ENCODE peak calls at places on chromosome 18, in five cellular contexts. A is ovary, T is K562, J is right cardiac atrium, D is left ventricle myocardium inferior. R is an unnamed sample.

GRCh38 chr18:76983613-76984051 is 149.0 kb downstream of the MBP start:
- DNase-seq in A (peak; percentile 27), T (no peak), J (no peak), D (no peak), R (no peak)

GRCh38 chr18:61531182-61531581 is 198.0 kb downstream of the CDH20 start:
- DNase-seq in A (no peak), T (no peak), J (peak; percentile 68), D (peak; percentile 40), R (no peak)

GRCh38 chr18:10771053-10771709 is 245.4 kb downstream of the NAPG start:
- DNase-seq in A (no peak), T (no peak), J (no peak), D (no peak), R (no peak)

GRCh38 chr18:36672437-36673344 is 156.1 kb downstream of the TPGS2 start:
- DNase-seq in A (no peak), T (no peak), J (peak; percentile 59), D (no peak), R (no peak)

GRCh38 chr18:40079786-40080185 is 1875.2 kb upstream of the PIK3C3 start:
- DNase-seq in A (no peak), T (no peak), J (no peak), D (no peak), R (peak; percentile 81)

GRCh38 chr18:27688581-27688980 is 488.3 kb downstream of the CDH2 start:
- DNase-seq in A (no peak), T (no peak), J (no peak), D (no peak), R (no peak)

GRCh38 chr18:45505497-45506206 is 109.6 kb upstream of the SLC14A2 start:
- DNase-seq in A (no peak), T (no peak), J (peak; percentile 50), D (peak; percentile 18), R (no peak)

GRCh38 chr18:44742741-44743311 is 62.1 kb downstream of the SETBP1 start:
- DNase-seq in A (peak; percentile 86), T (no peak), J (peak; percentile 81), D (peak; percentile 54), R (no peak)

GRCh38 chr18:21145371-21145770 is 33.8 kb upstream of the ROCK1 start:
- DNase-seq in A (no peak), T (no peak), J (no peak), D (no peak), R (no peak)

GRCh38 chr18:8849696-8850095 is 144.3 kb downstream of the MTCL1 start:
- DNase-seq in A (no peak), T (no peak), J (no peak), D (no peak), R (no peak)

GRCh38 chr18:73168171-73168570 is 300.4 kb upstream of the NETO1 start:
- DNase-seq in A (no peak), T (no peak), J (no peak), D (no peak), R (no peak)

GRCh38 chr18:66867653-66868052 is 263.8 kb upstream of the CDH19 start:
- DNase-seq in A (no peak), T (no peak), J (no peak), D (no peak), R (no peak)

GRCh38 chr18:59870623-59871130 is 29.1 kb upstream of the PMAIP1 start:
- DNase-seq in A (no peak), T (no peak), J (no peak), D (no peak), R (no peak)

GRCh38 chr18:46060359-46060841 is 11.7 kb downstream of the PSTPIP2 start:
- DNase-seq in A (no peak), T (peak; percentile 68), J (no peak), D (no peak), R (no peak)

GRCh38 chr18:37524139-37524538 is 41.5 kb downstream of the CELF4 start:
- DNase-seq in A (no peak), T (no peak), J (no peak), D (no peak), R (no peak)

GRCh38 chr18:75456277-75456676 is 28.8 kb upstream of the SMIM21 start:
- DNase-seq in A (peak; percentile 48), T (no peak), J (no peak), D (no peak), R (no peak)

GRCh38 chr18:7272268-7273049 is 41.6 kb downstream of the LRRC30 start:
- DNase-seq in A (peak; percentile 74), T (peak; percentile 16), J (peak; percentile 85), D (peak; percentile 59), R (no peak)

GRCh38 chr18:41665210-41665609 is 289.8 kb upstream of the PIK3C3 start:
- DNase-seq in A (no peak), T (no peak), J (no peak), D (no peak), R (no peak)

GRCh38 chr18:23341383-23341782 is 111.7 kb upstream of the RIOK3 start:
- DNase-seq in A (no peak), T (no peak), J (no peak), D (no peak), R (no peak)

GRCh38 chr18:48290162-48290926 is 118.8 kb downstream of the ZBTB7C start:
- DNase-seq in A (no peak), T (no peak), J (no peak), D (no peak), R (no peak)

GRCh38 chr18:22710628-22711380 is 222.3 kb upstream of the RBBP8 start:
- DNase-seq in A (peak; percentile 51), T (no peak), J (peak; percentile 78), D (peak; percentile 33), R (no peak)

GRCh38 chr18:11991021-11991770 is 9.9 kb downstream of the IMPA2 start:
- DNase-seq in A (no peak), T (no peak), J (no peak), D (no peak), R (no peak)

GRCh38 chr18:77132369-77133050 is at the start of gene MBP:
- DNase-seq in A (peak; percentile 77), T (no peak), J (peak; percentile 83), D (peak; percentile 72), R (peak; percentile 19)

GRCh38 chr18:46950064-46950656 is 32.8 kb downstream of the KATNAL2 start:
- DNase-seq in A (no peak), T (peak; percentile 16), J (no peak), D (no peak), R (no peak)

GRCh38 chr18:7760967-7761946 is 194.1 kb downstream of the PTPRM start:
- DNase-seq in A (no peak), T (no peak), J (no peak), D (no peak), R (no peak)

GRCh38 chr18:46097378-46097852 is 681 bp downstream of the ATP5F1A start:
- DNase-seq in A (no peak), T (peak; percentile 9), J (no peak), D (no peak), R (no peak)

GRCh38 chr18:49017813-49018552 is 67.2 kb upstream of the SMAD7 start:
- DNase-seq in A (peak; percentile 29), T (no peak), J (no peak), D (no peak), R (no peak)

GRCh38 chr18:6010284-6010683 is 115.0 kb upstream of the TMEM200C start:
- DNase-seq in A (no peak), T (no peak), J (no peak), D (no peak), R (no peak)

GRCh38 chr18:36849288-36850011 is 20.5 kb downstream of the KIAA1328 start:
- DNase-seq in A (no peak), T (no peak), J (no peak), D (no peak), R (no peak)

GRCh38 chr18:68937204-68937603 is 139.3 kb downstream of the CCDC102B start:
- DNase-seq in A (no peak), T (no peak), J (no peak), D (no peak), R (peak; percentile 40)

GRCh38 chr18:56516769-56517168 is 121.6 kb downstream of the TXNL1 start:
- DNase-seq in A (no peak), T (no peak), J (no peak), D (no peak), R (no peak)

GRCh38 chr18:62829936-62830335 is 114.6 kb downstream of the PHLPP1 start:
- DNase-seq in A (no peak), T (peak; percentile 18), J (no peak), D (no peak), R (no peak)
- H3K4me1 ChIP-seq in A (no peaks in the 10 kb centered on the region), T (peaks cover 16% of the 10 kb centered on the region), J (no peaks in the 10 kb centered on the region), D (peaks cover 34% of the 10 kb centered on the region), R (peaks cover 23% of the 10 kb centered on the region)

DNA sequence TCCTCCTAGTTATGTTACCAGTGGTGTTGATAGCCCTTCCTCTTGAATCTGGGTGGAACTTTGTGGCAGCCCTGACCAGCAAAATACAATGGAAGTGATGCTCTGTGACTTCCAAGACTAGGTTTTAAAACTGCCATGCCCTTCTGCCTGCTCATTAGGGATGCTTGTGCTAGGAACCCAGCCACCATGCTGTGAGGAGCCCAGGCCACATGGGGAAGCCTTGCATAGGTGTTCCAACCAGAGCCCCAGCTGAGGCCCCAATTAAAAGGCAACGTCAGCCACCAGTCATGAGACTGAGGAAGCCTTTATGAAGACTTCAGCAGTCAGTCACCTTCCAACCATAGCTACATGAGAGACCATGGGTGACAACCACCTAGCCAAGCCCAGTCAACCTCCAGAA is 14.0 kb upstream of the MAPRE2 start:
- DNase-seq in A (no peak), T (no peak), J (no peak), D (no peak), R (no peak)
- H3K4me1 ChIP-seq in A (no peaks in the 10 kb centered on the region), T (peaks cover 11% of the 10 kb centered on the region), J (peaks cover 1% of the 10 kb centered on the region), D (peaks cover 43% of the 10 kb centered on the region), R (no peaks in the 10 kb centered on the region)

GRCh38 chr18:79764131-79764530 is 33.6 kb upstream of the KCNG2 start:
- DNase-seq in A (no peak), T (no peak), J (no peak), D (no peak), R (no peak)

GRCh38 chr18:79760348-79760747 is 37.4 kb upstream of the KCNG2 start:
- DNase-seq in A (no peak), T (no peak), J (no peak), D (no peak), R (no peak)

GRCh38 chr18:79763407-79763806 is 34.3 kb upstream of the KCNG2 start:
- DNase-seq in A (no peak), T (no peak), J (no peak), D (no peak), R (no peak)

GRCh38 chr18:79756826-79757225 is 40.9 kb upstream of the KCNG2 start:
- DNase-seq in A (no peak), T (no peak), J (no peak), D (no peak), R (no peak)

GRCh38 chr18:79760881-79761280 is 36.9 kb upstream of the KCNG2 start:
- DNase-seq in A (no peak), T (no peak), J (no peak), D (no peak), R (no peak)
- H3K4me1 ChIP-seq in A (no peaks in the 10 kb centered on the region), T (no peaks in the 10 kb centered on the region), J (no peaks in the 10 kb centered on the region), D (no peaks in the 10 kb centered on the region), R (no peaks in the 10 kb centered on the region)

GRCh38 chr18:2964349-2965010 is 48.5 kb downstream of the LPIN2 start:
- DNase-seq in A (no peak), T (no peak), J (no peak), D (no peak), R (no peak)

GRCh38 chr18:2960983-2961696 is 51.8 kb downstream of the LPIN2 start:
- DNase-seq in A (no peak), T (no peak), J (no peak), D (no peak), R (no peak)

GRCh38 chr18:2961828-2962227 is 51.1 kb downstream of the LPIN2 start:
- DNase-seq in A (no peak), T (no peak), J (no peak), D (no peak), R (no peak)

GRCh38 chr18:2965797-2966196 is 47.1 kb downstream of the LPIN2 start:
- DNase-seq in A (no peak), T (no peak), J (no peak), D (no peak), R (no peak)

GRCh38 chr18:2963048-2963447 is 49.9 kb downstream of the LPIN2 start:
- DNase-seq in A (no peak), T (no peak), J (no peak), D (no peak), R (no peak)
- H3K4me1 ChIP-seq in A (peaks cover 8% of the 10 kb centered on the region), T (no peaks in the 10 kb centered on the region), J (peaks cover 5% of the 10 kb centered on the region), D (peaks cover 62% of the 10 kb centered on the region), R (no peaks in the 10 kb centered on the region)